ENCODE peak calls at places on chromosome 1, in ten cellular contexts. G is nucleus accumbens; H is T-helper 2 cell; V is mucosa of descending colon; T is activated CD8-positive, alpha-beta memory T cell treated with anti-CD3 and anti-CD28 coated beads, Interleukin-2, amount 50 U/mL, for 48 hours; J is tibial artery; D is midbrain; K is nephron progenitor cell; C is posterior cingulate gyrus; I is M059J. Q is an unnamed sample.

GRCh38 chr1:14220324-14220723 is 378.2 kb upstream of the KAZN start:
- DNase-seq in G (no peak), H (no peak), V (no peak), T (no peak), J (no peak), D (no peak), K (no peak), C (no peak), I (peak; percentile 45), Q (no peak)

GRCh38 chr1:55064071-55064581 is 24.8 kb downstream of the PCSK9 start:
- DNase-seq in G (peak; percentile 31), H (no peak), V (no peak), T (no peak), J (no peak), D (no peak), K (no peak), C (peak; percentile 65), I (peak; percentile 75), Q (peak; percentile 78)

GRCh38 chr1:67683306-67683705 is 1.7 kb upstream of the GADD45A start:
- DNase-seq in G (no peak), H (no peak), V (no peak), T (no peak), J (no peak), D (no peak), K (no peak), C (no peak), I (peak; percentile 84), Q (no peak)

GRCh38 chr1:230379928-230380327 is 46.2 kb downstream of the PGBD5 start:
- DNase-seq in G (no peak), H (no peak), V (no peak), T (no peak), J (no peak), D (no peak), K (no peak), C (no peak), I (no peak), Q (no peak)

GRCh38 chr1:47189844-47190562 is at the start of gene PDZK1IP1:
- DNase-seq in G (no peak), H (no peak), V (peak; percentile 89), T (no peak), J (peak; percentile 97), D (peak; percentile 63), K (no peak), C (no peak), I (peak; percentile 80), Q (no peak)

GRCh38 chr1:12539705-12540579 is 78.1 kb downstream of the DHRS3 start:
- DNase-seq in G (peak; percentile 20), H (no peak), V (peak; percentile 80), T (no peak), J (peak; percentile 97), D (no peak), K (peak; percentile 86), C (no peak), I (peak; percentile 99), Q (no peak)

GRCh38 chr1:156104861-156105546 is 9.5 kb upstream of the LMNA start:
- DNase-seq in G (no peak), H (no peak), V (peak; percentile 71), T (peak; percentile 61), J (no peak), D (no peak), K (no peak), C (no peak), I (no peak), Q (no peak)

GRCh38 chr1:38831753-38832734 is 27.5 kb downstream of the RRAGC start:
- DNase-seq in G (no peak), H (no peak), V (no peak), T (no peak), J (no peak), D (no peak), K (no peak), C (no peak), I (no peak), Q (no peak)

GRCh38 chr1:42963378-42964005 is 4.8 kb upstream of the SLC2A1 start:
- DNase-seq in G (no peak), H (no peak), V (no peak), T (no peak), J (no peak), D (no peak), K (no peak), C (no peak), I (peak; percentile 88), Q (no peak)

GRCh38 chr1:222299524-222299923 is 248.4 kb downstream of the HHIPL2 start:
- DNase-seq in G (no peak), H (no peak), V (no peak), T (no peak), J (no peak), D (no peak), K (no peak), C (no peak), I (no peak), Q (no peak)

GRCh38 chr1:200960948-200961340 is 62.6 kb downstream of the KIF21B start:
- DNase-seq in G (no peak), H (no peak), V (no peak), T (no peak), J (no peak), D (no peak), K (no peak), C (no peak), I (no peak), Q (no peak)